ENCODE peak calls at places on chromosomes 16 and 17, in seven cellular contexts. O, A, H, S, Z, Y and P are unnamed samples.

GRCh38 chr17:58283674-58284612 is 3.2 kb upstream of the MPO start:
- DNase-seq in S (no peak), Z (no peak), A (no peak), H (no peak), Y (no peak), O (no peak), P (no peak)

GRCh38 chr17:1714488-1714979 is 4.4 kb upstream of the TLCD2 start:
- DNase-seq in Y (peak), Z (peak), H (peak), O (peak), A (no peak), S (peak), P (no peak)

GRCh38 chr16:75244225-75244792 is 7.1 kb downstream of the BCAR1 start:
- DNase-seq in O (peak), H (no peak), Z (no peak), Y (peak), A (no peak), S (no peak), P (no peak)

GRCh38 chr17:3729881-3730280 is 6.2 kb downstream of the HASPIN start:
- DNase-seq in H (no peak), A (no peak), O (no peak), Z (no peak), Y (no peak), S (no peak), P (no peak)

GRCh38 chr16:10386517-10387377 is 886 bp downstream of the ATF7IP2 start:
- DNase-seq in O (peak), H (no peak), Z (no peak), S (no peak), Y (peak), A (no peak), P (peak)

GRCh38 chr17:62700964-62701705 is 73.7 kb downstream of the MRC2 start:
- DNase-seq in S (no peak), H (no peak), A (peak), O (no peak), Y (no peak), Z (no peak), P (no peak)

GRCh38 chr17:11582217-11582616 is 16.1 kb upstream of the DNAH9 start:
- DNase-seq in S (peak), Y (no peak), O (no peak), A (no peak), H (no peak), Z (no peak), P (no peak)

GRCh38 chr17:16818821-16819683 is 129.0 kb downstream of the CCDC144A start:
- DNase-seq in A (no peak), S (peak), Y (no peak), Z (no peak), H (no peak), O (no peak), P (no peak)

GRCh38 chr16:50188619-50189136 is 35.6 kb downstream of the TENT4B start:
- DNase-seq in S (no peak), H (no peak), O (no peak), Y (peak), Z (no peak), A (no peak), P (no peak)

GRCh38 chr17:19262650-19263620 is 25.8 kb downstream of the EPN2 start:
- DNase-seq in Z (no peak), A (no peak), S (no peak), H (no peak), Y (no peak), O (no peak), P (no peak)

GRCh38 chr17:81094744-81095607 is 60.0 kb downstream of the BAIAP2 start:
- DNase-seq in O (peak), Z (peak), Y (peak), A (no peak), H (peak), S (peak), P (peak)
- H2AFZ ChIP-seq in O (no peak), Z (no peak), Y (no peak), A (no peak), H (no peak), S (no peak), P (no peak)

GRCh38 chr17:81438688-81439087 is 43.4 kb downstream of the BAHCC1 start:
- DNase-seq in O (no peak), Y (no peak), A (no peak), Z (no peak), S (no peak), H (no peak), P (peak)
- H2AFZ ChIP-seq in O (no peak), Y (no peak), A (no peak), Z (no peak), S (no peak), H (no peak), P (no peak)

DNA sequence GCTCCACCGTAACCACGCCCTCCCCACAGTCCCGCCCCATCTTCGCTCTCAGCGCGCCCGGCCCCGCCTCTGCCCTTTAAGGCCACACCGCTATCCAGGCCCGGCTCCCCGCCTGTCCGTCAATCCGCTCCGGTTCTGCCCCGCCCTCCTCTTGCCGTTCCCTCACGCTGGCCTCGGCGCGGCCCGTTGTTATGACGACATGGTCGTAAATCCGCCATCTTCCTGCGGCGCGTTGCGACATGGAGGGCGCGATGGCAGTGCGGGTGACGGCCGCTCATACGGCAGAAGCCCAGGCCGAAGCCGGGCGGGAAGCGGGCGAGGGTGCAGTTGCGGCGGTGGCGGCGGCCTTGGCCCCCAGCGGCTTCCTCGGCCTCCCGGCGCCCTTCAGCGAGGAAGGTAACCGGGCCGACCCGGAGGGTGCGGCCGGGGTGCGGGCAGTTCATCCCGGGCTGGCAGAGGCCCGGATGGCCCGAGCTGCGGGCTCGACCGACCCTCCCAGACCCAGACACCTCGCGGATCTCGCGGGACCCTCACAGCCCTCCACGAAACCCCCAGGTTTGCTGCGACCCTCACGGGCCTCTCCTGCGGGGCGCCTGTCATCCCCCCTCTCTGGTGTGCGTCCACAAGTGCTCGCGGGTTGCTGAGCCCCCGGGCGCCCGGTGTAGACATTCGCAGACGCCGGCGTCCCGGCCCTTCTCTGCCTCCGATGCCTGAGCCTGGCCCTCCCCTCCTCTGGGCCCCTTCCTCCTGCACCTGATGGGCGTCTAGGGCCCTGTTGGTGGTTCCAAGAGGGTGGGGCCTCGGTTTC is at the start of gene E4F1:
- DNase-seq in Z (peak), O (peak), A (peak), H (peak), Y (peak), S (no peak), P (peak)
- H2AFZ ChIP-seq in Z (no peak), O (peak), A (peak), H (peak), Y (peak), S (no peak), P (peak)

GRCh38 chr17:45226620-45227019 is 4.9 kb downstream of the FMNL1 start:
- DNase-seq in Z (no peak), S (no peak), Y (no peak), O (no peak), H (no peak), A (peak), P (peak)
- H2AFZ ChIP-seq in Z (no peak), S (no peak), Y (no peak), O (no peak), H (no peak), A (no peak), P (no peak)

DNA sequence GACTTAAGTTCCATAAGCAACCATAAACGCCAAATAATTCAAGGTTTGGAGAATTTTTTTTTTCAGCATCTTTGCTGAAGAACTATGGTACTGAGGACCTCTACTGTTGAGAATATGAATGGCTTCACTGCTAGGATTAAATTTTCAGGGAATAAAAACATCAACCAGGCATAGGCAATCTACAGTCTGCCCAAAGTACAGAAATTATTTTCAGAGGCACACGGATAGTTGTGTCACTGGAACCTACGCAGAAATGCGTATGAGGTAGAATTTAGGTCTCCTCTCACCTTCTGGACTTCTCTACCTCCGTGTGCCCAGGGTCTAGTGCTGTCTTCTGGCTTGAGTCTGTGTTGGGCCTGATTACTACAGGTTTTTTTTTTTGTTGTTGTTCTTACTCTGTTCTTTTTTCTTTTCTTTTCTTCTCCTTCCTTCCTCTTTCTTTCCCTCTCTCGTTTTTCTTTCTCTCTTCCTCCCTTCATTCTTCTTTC is 39.7 kb downstream of the NACA2 start:
- DNase-seq in Z (peak), S (no peak), H (peak), Y (peak), O (peak), A (peak), P (peak)
- H2AFZ ChIP-seq in Z (peak), S (no peak), H (no peak), Y (peak), O (peak), A (peak), P (peak)

GRCh38 chr17:72717676-72718075 is 374.8 kb downstream of the SLC39A11 start:
- DNase-seq in H (no peak), Y (peak), S (no peak), Z (peak), O (no peak), A (no peak), P (no peak)
- H2AFZ ChIP-seq in H (no peak), Y (no peak), S (no peak), Z (no peak), O (no peak), A (no peak), P (no peak)

DNA sequence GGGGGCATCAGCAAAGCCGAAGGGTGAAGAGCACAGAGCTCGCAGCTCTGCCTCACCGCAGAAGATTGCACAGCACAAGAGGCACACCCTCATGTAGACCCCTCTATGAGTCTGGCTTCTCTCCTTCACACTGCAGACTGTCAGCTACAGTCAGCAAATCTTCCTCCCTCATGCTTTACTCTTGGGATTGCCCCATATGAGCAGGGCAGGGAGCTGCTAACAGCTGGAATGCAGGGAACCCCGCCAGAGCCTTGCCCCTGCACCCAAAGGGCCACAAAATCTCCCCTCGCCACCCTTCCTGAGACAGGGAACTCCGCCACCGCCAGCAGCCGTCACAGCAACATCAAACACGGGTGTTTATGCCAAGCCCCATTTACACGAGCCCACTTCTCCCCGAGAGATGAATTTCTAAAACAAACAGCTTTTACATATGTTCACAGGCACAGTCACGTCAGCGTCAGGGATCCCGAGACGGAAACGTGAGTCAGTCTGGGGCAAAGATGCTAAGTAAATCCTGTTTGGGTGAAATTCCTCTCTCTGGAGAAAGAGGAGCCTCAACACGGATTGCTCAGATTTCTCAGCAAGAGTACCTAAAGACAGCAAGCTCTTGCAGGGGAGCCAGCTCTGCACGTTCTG is 121.8 kb downstream of the CDYL2 start:
- DNase-seq in Z (no peak), O (peak), H (no peak), S (no peak), Y (no peak), A (no peak), P (no peak)
- H2AFZ ChIP-seq in Z (no peak), O (peak), H (no peak), S (no peak), Y (no peak), A (no peak), P (no peak)

DNA sequence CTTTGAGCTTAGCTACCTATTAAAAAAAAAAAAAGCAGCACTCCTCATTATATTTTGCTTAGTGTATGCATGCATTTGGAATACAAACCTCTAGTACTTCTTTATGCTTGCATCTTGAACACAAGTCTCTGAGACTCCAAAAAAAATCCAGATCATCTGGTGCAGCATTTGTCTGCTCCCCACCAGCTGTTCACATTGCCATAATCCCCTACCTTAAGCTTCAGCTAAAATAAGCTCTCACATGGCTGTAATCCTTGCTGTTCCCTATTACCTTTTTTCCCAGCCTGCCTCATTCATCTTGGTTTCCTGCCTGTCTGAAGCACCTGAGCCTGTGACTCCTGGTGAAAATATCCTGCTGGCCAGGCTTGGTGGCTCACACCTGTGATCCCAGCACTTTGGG is 7.5 kb upstream of the NFATC2IP start:
- DNase-seq in A (no peak), Z (no peak), Y (no peak), H (no peak), O (no peak), S (no peak), P (no peak)
- H2AFZ ChIP-seq in A (no peak), Z (no peak), Y (no peak), H (no peak), O (no peak), S (no peak), P (no peak)

GRCh38 chr16:66367968-66368891 is 1.7 kb downstream of the CDH5 start:
- DNase-seq in S (peak), A (no peak), Y (no peak), H (peak), O (no peak), Z (no peak), P (no peak)
- H2AFZ ChIP-seq in S (no peak), A (no peak), Y (no peak), H (peak), O (no peak), Z (no peak), P (no peak)

GRCh38 chr17:29663155-29663554 is 40.4 kb upstream of the CORO6 start:
- DNase-seq in A (no peak), Y (no peak), Z (no peak), O (peak), S (peak), H (peak), P (no peak)
- H2AFZ ChIP-seq in A (no peak), Y (no peak), Z (no peak), O (no peak), S (no peak), H (no peak), P (no peak)